ENCODE peak calls at places on chromosomes 7 and 10, in five cellular contexts. P, J, W, Y and O are unnamed samples.

GRCh38 chr10:12981570-12981969 is 19.9 kb downstream of the CCDC3 start:
- DNase-seq in P (no peak), J (no peak), W (peak), Y (no peak), O (no peak)

GRCh38 chr7:74288034-74288881 is 949 bp upstream of the CLIP2 start:
- DNase-seq in P (no peak), J (peak), W (peak), Y (no peak), O (no peak)

GRCh38 chr7:2004841-2005351 is 227.8 kb downstream of the MAD1L1 start:
- DNase-seq in P (peak), J (no peak), W (no peak), Y (no peak), O (no peak)

GRCh38 chr10:70584366-70584765 is 18.2 kb downstream of the PRF1 start:
- DNase-seq in P (no peak), J (no peak), W (no peak), Y (no peak), O (no peak)

GRCh38 chr10:24370877-24371276 is 161.9 kb downstream of the KIAA1217 start:
- DNase-seq in P (no peak), J (no peak), W (no peak), Y (no peak), O (no peak)

GRCh38 chr7:28674359-28674782 is 262.1 kb downstream of the CREB5 start:
- DNase-seq in P (no peak), J (no peak), W (peak), Y (no peak), O (no peak)

GRCh38 chr10:81957976-81958375 is 83.0 kb downstream of the NRG3 start:
- DNase-seq in P (no peak), J (peak), W (peak), Y (no peak), O (no peak)

GRCh38 chr10:114603943-114604342 is 54.1 kb downstream of the ABLIM1 start:
- DNase-seq in P (no peak), J (peak), W (peak), Y (no peak), O (no peak)

GRCh38 chr10:6875229-6875544 is 295.1 kb upstream of the PRKCQ start:
- DNase-seq in P (no peak), J (no peak), W (no peak), Y (no peak), O (no peak)

GRCh38 chr7:13099197-13099795 is 411.9 kb downstream of the ARL4A start:
- DNase-seq in P (no peak), J (no peak), W (peak), Y (no peak), O (no peak)

GRCh38 chr7:128911441-128912031 is 1.0 kb upstream of the KCP start:
- DNase-seq in P (no peak), J (no peak), W (peak), Y (no peak), O (no peak)

GRCh38 chr7:128841171-128841690 is 11.0 kb downstream of the FLNC start:
- DNase-seq in P (no peak), J (no peak), W (no peak), Y (no peak), O (peak)

GRCh38 chr7:305410-306151 is 15.6 kb downstream of the FOXL3 start:
- DNase-seq in P (no peak), J (no peak), W (no peak), Y (no peak), O (no peak)

GRCh38 chr7:154913645-154914579 is 89.0 kb downstream of the PAXIP1 start:
- DNase-seq in P (peak), J (peak), W (peak), Y (peak), O (peak)

GRCh38 chr7:150973571-150974451 is 4.3 kb downstream of the KCNH2 start:
- DNase-seq in P (no peak), J (no peak), W (no peak), Y (no peak), O (no peak)